ENCODE peak calls at places on chromosomes 7 and 10, in ten cellular contexts. One of them, this sample, is unnamed.

GRCh38 chr10:58993480-58994221 is 182.8 kb upstream of the PHYHIPL start:
- DNase-seq in ELF-1: no peak
- DNase-seq in activated CD4-positive, alpha-beta memory T cell treated with anti-CD3 and anti-CD28 coated beads for 36 hours: no peak
- DNase-seq in HCT116: no peak
- DNase-seq in kidney tubule cell: no peak
- DNase-seq in activated T-cell treated with anti-CD3 and anti-CD28 coated beads for 1 hour: no peak
- DNase-seq in fibroblast of the aortic adventitia: no peak
- DNase-seq in HFFc6: no peak
- DNase-seq in kidney: no peak
- DNase-seq in ascending aorta: no peak
- DNase-seq in this sample: no peak

GRCh38 chr7:27161721-27162547 is 3.4 kb downstream of the HOXA9 start:
- DNase-seq in ELF-1: peak; percentile 78
- DNase-seq in activated CD4-positive, alpha-beta memory T cell treated with anti-CD3 and anti-CD28 coated beads for 36 hours: no peak
- DNase-seq in HCT116: no peak
- DNase-seq in kidney tubule cell: no peak
- DNase-seq in activated T-cell treated with anti-CD3 and anti-CD28 coated beads for 1 hour: no peak
- DNase-seq in fibroblast of the aortic adventitia: no peak
- DNase-seq in HFFc6: no peak
- DNase-seq in kidney: peak; percentile 75
- DNase-seq in ascending aorta: no peak
- DNase-seq in this sample: peak; percentile 42

GRCh38 chr7:4830176-4830575 is 31.7 kb downstream of the PAPOLB start:
- DNase-seq in ELF-1: peak; percentile 89
- DNase-seq in activated CD4-positive, alpha-beta memory T cell treated with anti-CD3 and anti-CD28 coated beads for 36 hours: peak; percentile 72
- DNase-seq in HCT116: peak; percentile 41
- DNase-seq in kidney tubule cell: peak; percentile 72
- DNase-seq in activated T-cell treated with anti-CD3 and anti-CD28 coated beads for 1 hour: peak; percentile 32
- DNase-seq in fibroblast of the aortic adventitia: peak; percentile 45
- DNase-seq in HFFc6: peak; percentile 57
- DNase-seq in kidney: no peak
- DNase-seq in ascending aorta: no peak
- DNase-seq in this sample: peak; percentile 93

GRCh38 chr10:35895331-35895730 is 253.2 kb upstream of the FZD8 start:
- DNase-seq in ELF-1: no peak
- DNase-seq in activated CD4-positive, alpha-beta memory T cell treated with anti-CD3 and anti-CD28 coated beads for 36 hours: no peak
- DNase-seq in HCT116: no peak
- DNase-seq in kidney tubule cell: no peak
- DNase-seq in activated T-cell treated with anti-CD3 and anti-CD28 coated beads for 1 hour: no peak
- DNase-seq in fibroblast of the aortic adventitia: peak; percentile 71
- DNase-seq in HFFc6: no peak
- DNase-seq in kidney: no peak
- DNase-seq in ascending aorta: no peak
- DNase-seq in this sample: no peak

GRCh38 chr10:62250594-62251198 is 17.9 kb downstream of the RTKN2 start:
- DNase-seq in ELF-1: no peak
- DNase-seq in activated CD4-positive, alpha-beta memory T cell treated with anti-CD3 and anti-CD28 coated beads for 36 hours: no peak
- DNase-seq in HCT116: peak; percentile 72
- DNase-seq in kidney tubule cell: peak; percentile 96
- DNase-seq in activated T-cell treated with anti-CD3 and anti-CD28 coated beads for 1 hour: no peak
- DNase-seq in fibroblast of the aortic adventitia: peak; percentile 47
- DNase-seq in HFFc6: peak; percentile 84
- DNase-seq in kidney: no peak
- DNase-seq in ascending aorta: no peak
- DNase-seq in this sample: no peak

GRCh38 chr10:3886666-3887251 is 101.8 kb upstream of the KLF6 start:
- DNase-seq in ELF-1: peak; percentile 61
- DNase-seq in activated CD4-positive, alpha-beta memory T cell treated with anti-CD3 and anti-CD28 coated beads for 36 hours: no peak
- DNase-seq in HCT116: no peak
- DNase-seq in kidney tubule cell: peak; percentile 99
- DNase-seq in activated T-cell treated with anti-CD3 and anti-CD28 coated beads for 1 hour: no peak
- DNase-seq in fibroblast of the aortic adventitia: peak; percentile 90
- DNase-seq in HFFc6: peak; percentile 86
- DNase-seq in kidney: no peak
- DNase-seq in ascending aorta: no peak
- DNase-seq in this sample: no peak

GRCh38 chr7:41116337-41116736 is 586.6 kb downstream of the INHBA start:
- DNase-seq in ELF-1: no peak
- DNase-seq in activated CD4-positive, alpha-beta memory T cell treated with anti-CD3 and anti-CD28 coated beads for 36 hours: no peak
- DNase-seq in HCT116: no peak
- DNase-seq in kidney tubule cell: no peak
- DNase-seq in activated T-cell treated with anti-CD3 and anti-CD28 coated beads for 1 hour: no peak
- DNase-seq in fibroblast of the aortic adventitia: no peak
- DNase-seq in HFFc6: no peak
- DNase-seq in kidney: no peak
- DNase-seq in ascending aorta: no peak
- DNase-seq in this sample: no peak

GRCh38 chr7:65966167-65966566 is 15.8 kb downstream of the GUSB start:
- DNase-seq in ELF-1: no peak
- DNase-seq in activated CD4-positive, alpha-beta memory T cell treated with anti-CD3 and anti-CD28 coated beads for 36 hours: no peak
- DNase-seq in HCT116: no peak
- DNase-seq in kidney tubule cell: no peak
- DNase-seq in activated T-cell treated with anti-CD3 and anti-CD28 coated beads for 1 hour: no peak
- DNase-seq in fibroblast of the aortic adventitia: no peak
- DNase-seq in HFFc6: no peak
- DNase-seq in kidney: no peak
- DNase-seq in ascending aorta: no peak
- DNase-seq in this sample: no peak

GRCh38 chr10:48495282-48496045 is 109.4 kb downstream of the ARHGAP22 start:
- DNase-seq in ELF-1: no peak
- DNase-seq in activated CD4-positive, alpha-beta memory T cell treated with anti-CD3 and anti-CD28 coated beads for 36 hours: no peak
- DNase-seq in HCT116: no peak
- DNase-seq in kidney tubule cell: no peak
- DNase-seq in activated T-cell treated with anti-CD3 and anti-CD28 coated beads for 1 hour: no peak
- DNase-seq in fibroblast of the aortic adventitia: no peak
- DNase-seq in HFFc6: no peak
- DNase-seq in kidney: peak; percentile 35
- DNase-seq in ascending aorta: no peak
- DNase-seq in this sample: no peak

GRCh38 chr7:118839544-118839943 is 615.0 kb downstream of the ANKRD7 start:
- DNase-seq in ELF-1: no peak
- DNase-seq in activated CD4-positive, alpha-beta memory T cell treated with anti-CD3 and anti-CD28 coated beads for 36 hours: no peak
- DNase-seq in HCT116: no peak
- DNase-seq in kidney tubule cell: no peak
- DNase-seq in activated T-cell treated with anti-CD3 and anti-CD28 coated beads for 1 hour: no peak
- DNase-seq in fibroblast of the aortic adventitia: no peak
- DNase-seq in HFFc6: no peak
- DNase-seq in kidney: no peak
- DNase-seq in ascending aorta: no peak
- DNase-seq in this sample: no peak

GRCh38 chr10:46543379-46544014 is 13.0 kb downstream of the GPRIN2 start:
- DNase-seq in ELF-1: no peak
- DNase-seq in activated CD4-positive, alpha-beta memory T cell treated with anti-CD3 and anti-CD28 coated beads for 36 hours: peak; percentile 8
- DNase-seq in HCT116: no peak
- DNase-seq in kidney tubule cell: no peak
- DNase-seq in activated T-cell treated with anti-CD3 and anti-CD28 coated beads for 1 hour: no peak
- DNase-seq in fibroblast of the aortic adventitia: no peak
- DNase-seq in HFFc6: no peak
- DNase-seq in kidney: peak; percentile 72
- DNase-seq in ascending aorta: no peak
- DNase-seq in this sample: no peak

GRCh38 chr10:69383485-69384089 is 33.1 kb downstream of the TACR2 start:
- DNase-seq in ELF-1: no peak
- DNase-seq in activated CD4-positive, alpha-beta memory T cell treated with anti-CD3 and anti-CD28 coated beads for 36 hours: no peak
- DNase-seq in HCT116: no peak
- DNase-seq in kidney tubule cell: peak; percentile 64
- DNase-seq in activated T-cell treated with anti-CD3 and anti-CD28 coated beads for 1 hour: no peak
- DNase-seq in fibroblast of the aortic adventitia: peak; percentile 67
- DNase-seq in HFFc6: peak; percentile 78
- DNase-seq in kidney: no peak
- DNase-seq in ascending aorta: no peak
- DNase-seq in this sample: no peak

GRCh38 chr10:95229724-95230627 is 35.9 kb downstream of the ACSM6 start:
- DNase-seq in ELF-1: peak; percentile 60
- DNase-seq in activated CD4-positive, alpha-beta memory T cell treated with anti-CD3 and anti-CD28 coated beads for 36 hours: no peak
- DNase-seq in HCT116: peak; percentile 78
- DNase-seq in kidney tubule cell: peak; percentile 98
- DNase-seq in activated T-cell treated with anti-CD3 and anti-CD28 coated beads for 1 hour: no peak
- DNase-seq in fibroblast of the aortic adventitia: peak; percentile 94
- DNase-seq in HFFc6: peak; percentile 99
- DNase-seq in kidney: no peak
- DNase-seq in ascending aorta: no peak
- DNase-seq in this sample: peak; percentile 89

GRCh38 chr10:57955076-57955475 is 312.6 kb downstream of the IPMK start:
- DNase-seq in ELF-1: no peak
- DNase-seq in activated CD4-positive, alpha-beta memory T cell treated with anti-CD3 and anti-CD28 coated beads for 36 hours: no peak
- DNase-seq in HCT116: no peak
- DNase-seq in kidney tubule cell: no peak
- DNase-seq in activated T-cell treated with anti-CD3 and anti-CD28 coated beads for 1 hour: no peak
- DNase-seq in fibroblast of the aortic adventitia: peak; percentile 12
- DNase-seq in HFFc6: peak; percentile 40
- DNase-seq in kidney: no peak
- DNase-seq in ascending aorta: no peak
- DNase-seq in this sample: no peak

GRCh38 chr10:18786458-18786857 is 127.2 kb downstream of the ARL5B start:
- DNase-seq in ELF-1: no peak
- DNase-seq in activated CD4-positive, alpha-beta memory T cell treated with anti-CD3 and anti-CD28 coated beads for 36 hours: no peak
- DNase-seq in HCT116: no peak
- DNase-seq in kidney tubule cell: no peak
- DNase-seq in activated T-cell treated with anti-CD3 and anti-CD28 coated beads for 1 hour: no peak
- DNase-seq in fibroblast of the aortic adventitia: no peak
- DNase-seq in HFFc6: no peak
- DNase-seq in kidney: no peak
- DNase-seq in ascending aorta: no peak
- DNase-seq in this sample: no peak

GRCh38 chr7:137992042-137992737 is 9.7 kb downstream of the CREB3L2 start:
- DNase-seq in ELF-1: peak; percentile 33
- DNase-seq in activated CD4-positive, alpha-beta memory T cell treated with anti-CD3 and anti-CD28 coated beads for 36 hours: no peak
- DNase-seq in HCT116: no peak
- DNase-seq in kidney tubule cell: peak; percentile 59
- DNase-seq in activated T-cell treated with anti-CD3 and anti-CD28 coated beads for 1 hour: no peak
- DNase-seq in fibroblast of the aortic adventitia: peak; percentile 92
- DNase-seq in HFFc6: peak; percentile 79
- DNase-seq in kidney: no peak
- DNase-seq in ascending aorta: no peak
- DNase-seq in this sample: no peak

GRCh38 chr10:70566515-70567290 is 35.8 kb downstream of the PRF1 start:
- DNase-seq in ELF-1: no peak
- DNase-seq in activated CD4-positive, alpha-beta memory T cell treated with anti-CD3 and anti-CD28 coated beads for 36 hours: no peak
- DNase-seq in HCT116: no peak
- DNase-seq in kidney tubule cell: no peak
- DNase-seq in activated T-cell treated with anti-CD3 and anti-CD28 coated beads for 1 hour: no peak
- DNase-seq in fibroblast of the aortic adventitia: no peak
- DNase-seq in HFFc6: no peak
- DNase-seq in kidney: peak; percentile 52
- DNase-seq in ascending aorta: no peak
- DNase-seq in this sample: no peak

GRCh38 chr10:104300002-104300735 is 31.2 kb downstream of the GSTO2 start:
- DNase-seq in ELF-1: no peak
- DNase-seq in activated CD4-positive, alpha-beta memory T cell treated with anti-CD3 and anti-CD28 coated beads for 36 hours: no peak
- DNase-seq in HCT116: no peak
- DNase-seq in kidney tubule cell: peak; percentile 66
- DNase-seq in activated T-cell treated with anti-CD3 and anti-CD28 coated beads for 1 hour: no peak
- DNase-seq in fibroblast of the aortic adventitia: peak; percentile 100
- DNase-seq in HFFc6: peak; percentile 97
- DNase-seq in kidney: no peak
- DNase-seq in ascending aorta: no peak
- DNase-seq in this sample: no peak

GRCh38 chr10:42866115-42866995 is 83.8 kb downstream of the BMS1 start:
- DNase-seq in ELF-1: peak; percentile 88
- DNase-seq in activated CD4-positive, alpha-beta memory T cell treated with anti-CD3 and anti-CD28 coated beads for 36 hours: peak; percentile 68
- DNase-seq in HCT116: peak; percentile 47
- DNase-seq in kidney tubule cell: peak; percentile 77
- DNase-seq in activated T-cell treated with anti-CD3 and anti-CD28 coated beads for 1 hour: peak; percentile 29
- DNase-seq in fibroblast of the aortic adventitia: peak; percentile 74
- DNase-seq in HFFc6: peak; percentile 70
- DNase-seq in kidney: peak; percentile 93
- DNase-seq in ascending aorta: no peak
- DNase-seq in this sample: peak; percentile 85

GRCh38 chr7:68785036-68785435 is 813.2 kb upstream of the AUTS2 start:
- DNase-seq in ELF-1: no peak
- DNase-seq in activated CD4-positive, alpha-beta memory T cell treated with anti-CD3 and anti-CD28 coated beads for 36 hours: no peak
- DNase-seq in HCT116: no peak
- DNase-seq in kidney tubule cell: peak; percentile 80
- DNase-seq in activated T-cell treated with anti-CD3 and anti-CD28 coated beads for 1 hour: no peak
- DNase-seq in fibroblast of the aortic adventitia: no peak
- DNase-seq in HFFc6: no peak
- DNase-seq in kidney: no peak
- DNase-seq in ascending aorta: no peak
- DNase-seq in this sample: no peak

GRCh38 chr10:12787297-12787696 is 214.2 kb downstream of the CCDC3 start:
- DNase-seq in ELF-1: no peak
- DNase-seq in activated CD4-positive, alpha-beta memory T cell treated with anti-CD3 and anti-CD28 coated beads for 36 hours: no peak
- DNase-seq in HCT116: no peak
- DNase-seq in kidney tubule cell: no peak
- DNase-seq in activated T-cell treated with anti-CD3 and anti-CD28 coated beads for 1 hour: no peak
- DNase-seq in fibroblast of the aortic adventitia: no peak
- DNase-seq in HFFc6: no peak
- DNase-seq in kidney: no peak
- DNase-seq in ascending aorta: no peak
- DNase-seq in this sample: no peak

GRCh38 chr10:58356756-58357155 is 21.9 kb downstream of the UBE2D1 start:
- DNase-seq in ELF-1: no peak
- DNase-seq in activated CD4-positive, alpha-beta memory T cell treated with anti-CD3 and anti-CD28 coated beads for 36 hours: no peak
- DNase-seq in HCT116: no peak
- DNase-seq in kidney tubule cell: no peak
- DNase-seq in activated T-cell treated with anti-CD3 and anti-CD28 coated beads for 1 hour: no peak
- DNase-seq in fibroblast of the aortic adventitia: peak; percentile 16
- DNase-seq in HFFc6: no peak
- DNase-seq in kidney: no peak
- DNase-seq in ascending aorta: no peak
- DNase-seq in this sample: no peak

GRCh38 chr7:155258233-155258575 is 39.5 kb upstream of the INSIG1 start:
- DNase-seq in ELF-1: no peak
- DNase-seq in activated CD4-positive, alpha-beta memory T cell treated with anti-CD3 and anti-CD28 coated beads for 36 hours: no peak
- DNase-seq in HCT116: no peak
- DNase-seq in kidney tubule cell: peak; percentile 83
- DNase-seq in activated T-cell treated with anti-CD3 and anti-CD28 coated beads for 1 hour: no peak
- DNase-seq in fibroblast of the aortic adventitia: peak; percentile 92
- DNase-seq in HFFc6: peak; percentile 82
- DNase-seq in kidney: no peak
- DNase-seq in ascending aorta: no peak
- DNase-seq in this sample: no peak

GRCh38 chr10:110739811-110740271 is 95.7 kb downstream of the RBM20 start:
- DNase-seq in ELF-1: no peak
- DNase-seq in activated CD4-positive, alpha-beta memory T cell treated with anti-CD3 and anti-CD28 coated beads for 36 hours: peak; percentile 51
- DNase-seq in HCT116: peak; percentile 15
- DNase-seq in kidney tubule cell: no peak
- DNase-seq in activated T-cell treated with anti-CD3 and anti-CD28 coated beads for 1 hour: no peak
- DNase-seq in fibroblast of the aortic adventitia: no peak
- DNase-seq in HFFc6: no peak
- DNase-seq in kidney: no peak
- DNase-seq in ascending aorta: no peak
- DNase-seq in this sample: no peak

GRCh38 chr7:83695126-83695960 is 46.4 kb upstream of the SEMA3E start:
- DNase-seq in ELF-1: no peak
- DNase-seq in activated CD4-positive, alpha-beta memory T cell treated with anti-CD3 and anti-CD28 coated beads for 36 hours: no peak
- DNase-seq in HCT116: no peak
- DNase-seq in kidney tubule cell: no peak
- DNase-seq in activated T-cell treated with anti-CD3 and anti-CD28 coated beads for 1 hour: no peak
- DNase-seq in fibroblast of the aortic adventitia: no peak
- DNase-seq in HFFc6: no peak
- DNase-seq in kidney: no peak
- DNase-seq in ascending aorta: no peak
- DNase-seq in this sample: peak; percentile 36

GRCh38 chr10:58179238-58179637 is 88.5 kb downstream of the IPMK start:
- DNase-seq in ELF-1: no peak
- DNase-seq in activated CD4-positive, alpha-beta memory T cell treated with anti-CD3 and anti-CD28 coated beads for 36 hours: no peak
- DNase-seq in HCT116: no peak
- DNase-seq in kidney tubule cell: peak; percentile 15
- DNase-seq in activated T-cell treated with anti-CD3 and anti-CD28 coated beads for 1 hour: no peak
- DNase-seq in fibroblast of the aortic adventitia: no peak
- DNase-seq in HFFc6: no peak
- DNase-seq in kidney: no peak
- DNase-seq in ascending aorta: no peak
- DNase-seq in this sample: no peak

GRCh38 chr7:150948791-150949251 is 29.3 kb downstream of the KCNH2 start:
- DNase-seq in ELF-1: no peak
- DNase-seq in activated CD4-positive, alpha-beta memory T cell treated with anti-CD3 and anti-CD28 coated beads for 36 hours: no peak
- DNase-seq in HCT116: no peak
- DNase-seq in kidney tubule cell: no peak
- DNase-seq in activated T-cell treated with anti-CD3 and anti-CD28 coated beads for 1 hour: no peak
- DNase-seq in fibroblast of the aortic adventitia: no peak
- DNase-seq in HFFc6: no peak
- DNase-seq in kidney: peak; percentile 65
- DNase-seq in ascending aorta: no peak
- DNase-seq in this sample: no peak

GRCh38 chr7:77877800-77878199 is 79.2 kb downstream of the PHTF2 start:
- DNase-seq in ELF-1: no peak
- DNase-seq in activated CD4-positive, alpha-beta memory T cell treated with anti-CD3 and anti-CD28 coated beads for 36 hours: no peak
- DNase-seq in HCT116: no peak
- DNase-seq in kidney tubule cell: no peak
- DNase-seq in activated T-cell treated with anti-CD3 and anti-CD28 coated beads for 1 hour: no peak
- DNase-seq in fibroblast of the aortic adventitia: no peak
- DNase-seq in HFFc6: no peak
- DNase-seq in kidney: no peak
- DNase-seq in ascending aorta: no peak
- DNase-seq in this sample: no peak